ENCODE peak calls at places on chromosome X, in ten cellular contexts. O, G, V, I, M, C, K, D, L and S are unnamed samples.

GRCh38 chrX:154458116-154458953 is at the start of gene PLXNA3:
- DNase-seq in O (peak), G (no peak), V (peak), I (peak), M (peak), C (no peak), K (peak), D (peak), L (no peak), S (no peak)

GRCh38 chrX:51866156-51866555 is 27.3 kb upstream of the MAGED1 start:
- DNase-seq in O (no peak), G (no peak), V (no peak), I (no peak), M (no peak), C (peak), K (no peak), D (no peak), L (no peak), S (no peak)

GRCh38 chrX:15405846-15406245 is 21.6 kb upstream of the VEGFD start:
- DNase-seq in O (peak), G (no peak), V (no peak), I (no peak), M (peak), C (no peak), K (no peak), D (no peak), L (no peak), S (no peak)

GRCh38 chrX:154403192-154403591 is 5.0 kb downstream of the RPL10 start:
- DNase-seq in O (no peak), G (no peak), V (no peak), I (no peak), M (no peak), C (no peak), K (no peak), D (no peak), L (no peak), S (no peak)

GRCh38 chrX:24158881-24159280 is 9.4 kb downstream of the ZFX start:
- DNase-seq in O (no peak), G (no peak), V (no peak), I (no peak), M (no peak), C (no peak), K (no peak), D (no peak), L (no peak), S (no peak)

GRCh38 chrX:101602077-101602476 is 15.7 kb downstream of the ARMCX6 start:
- DNase-seq in O (no peak), G (no peak), V (no peak), I (no peak), M (peak), C (peak), K (no peak), D (no peak), L (no peak), S (no peak)

GRCh38 chrX:3066555-3066954 is 25.3 kb downstream of the ARSF start:
- DNase-seq in O (peak), G (no peak), V (no peak), I (no peak), M (peak), C (peak), K (no peak), D (no peak), L (peak), S (no peak)

GRCh38 chrX:71990518-71990917 is 79.9 kb downstream of the NHSL2 start:
- DNase-seq in O (no peak), G (no peak), V (no peak), I (no peak), M (no peak), C (no peak), K (no peak), D (no peak), L (peak), S (no peak)

GRCh38 chrX:136057567-136057966 is 72.3 kb downstream of the SLC9A6 start:
- DNase-seq in O (no peak), G (no peak), V (no peak), I (no peak), M (no peak), C (no peak), K (no peak), D (no peak), L (no peak), S (no peak)

GRCh38 chrX:40273356-40274050 is 175.7 kb upstream of the BCOR start:
- DNase-seq in O (peak), G (no peak), V (no peak), I (no peak), M (no peak), C (peak), K (no peak), D (no peak), L (peak), S (peak)

GRCh38 chrX:71067727-71068051 is 445 bp downstream of the SNX12 start:
- DNase-seq in O (no peak), G (no peak), V (no peak), I (no peak), M (no peak), C (no peak), K (peak), D (no peak), L (no peak), S (no peak)

GRCh38 chrX:68867458-68868166 is 38.8 kb downstream of the EFNB1 start:
- DNase-seq in O (peak), G (no peak), V (no peak), I (no peak), M (no peak), C (no peak), K (no peak), D (no peak), L (no peak), S (no peak)

GRCh38 chrX:154019633-154020499 is at the start of gene IRAK1:
- DNase-seq in O (peak), G (no peak), V (peak), I (peak), M (peak), C (peak), K (peak), D (peak), L (peak), S (peak)

GRCh38 chrX:30622361-30622760 is 30.9 kb upstream of the GK start:
- DNase-seq in O (no peak), G (no peak), V (no peak), I (no peak), M (no peak), C (no peak), K (no peak), D (no peak), L (no peak), S (no peak)

GRCh38 chrX:145861818-145862217 is 44.2 kb downstream of the SLITRK2 start:
- DNase-seq in O (no peak), G (no peak), V (no peak), I (no peak), M (no peak), C (no peak), K (no peak), D (no peak), L (no peak), S (no peak)

GRCh38 chrX:51437521-51437920 is 58.9 kb downstream of the NUDT11 start:
- DNase-seq in O (no peak), G (no peak), V (no peak), I (no peak), M (no peak), C (no peak), K (no peak), D (no peak), L (no peak), S (no peak)